ENCODE peak calls at places on chromosomes 6 and 20, in five cellular contexts. F, H, K, R and Y are unnamed samples.
A peak's percentile ranks its signal among the peaks of the same experiment; 100 is the strongest.

GRCh38 chr6:146292506-146292905 is 251.1 kb upstream of the RAB32 start:
- DNase-seq in R (no peak), F (no peak), H (no peak), K (no peak), Y (no peak)

GRCh38 chr6:11710968-11711643 is 67.5 kb downstream of the ADTRP start:
- DNase-seq in R (no peak), F (no peak), H (no peak), K (no peak), Y (no peak)

GRCh38 chr20:62136283-62137091 is 6.7 kb downstream of the PSMA7 start:
- DNase-seq in K (peak; percentile 49), R (no peak), F (peak; percentile 63), H (peak; percentile 27), Y (peak; percentile 64)

GRCh38 chr6:9657994-9658393 is 756.9 kb downstream of the TFAP2A start:
- DNase-seq in F (no peak), K (no peak), R (no peak), H (no peak), Y (no peak)

GRCh38 chr6:127114214-127114613 is 4.3 kb upstream of the RSPO3 start:
- DNase-seq in H (no peak), R (no peak), K (no peak), F (no peak), Y (no peak)

GRCh38 chr20:34852298-34852697 is 20.4 kb downstream of the GGT7 start:
- DNase-seq in K (no peak), H (no peak), F (no peak), R (no peak), Y (no peak)

GRCh38 chr20:50592282-50593004 is 82.3 kb downstream of the PTPN1 start:
- DNase-seq in K (no peak), R (no peak), H (no peak), F (no peak), Y (no peak)

GRCh38 chr6:90322976-90323474 is 26.4 kb upstream of the BACH2 start:
- DNase-seq in H (no peak), K (no peak), R (no peak), F (no peak), Y (no peak)

GRCh38 chr6:39263299-39264037 is 34.2 kb upstream of the KCNK5 start:
- DNase-seq in K (no peak), R (no peak), H (no peak), F (no peak), Y (peak; percentile 48)

GRCh38 chr20:61267241-61267640 is 15.2 kb downstream of the CDH4 start:
- DNase-seq in R (no peak), F (no peak), H (no peak), K (no peak), Y (no peak)

GRCh38 chr20:47150403-47151152 is 205.9 kb downstream of the ZMYND8 start:
- DNase-seq in K (no peak), H (no peak), R (peak; percentile 71), F (no peak), Y (peak; percentile 14)

GRCh38 chr6:138086573-138087196 is 20.5 kb downstream of the PERP start:
- DNase-seq in F (no peak), K (no peak), R (no peak), H (no peak), Y (no peak)

GRCh38 chr20:10219452-10219791 is 792 bp downstream of the SNAP25 start:
- DNase-seq in K (peak; percentile 59), F (peak; percentile 46), H (peak; percentile 71), R (peak; percentile 80), Y (peak; percentile 40)

GRCh38 chr20:8229090-8229489 is 97.0 kb downstream of the PLCB1 start:
- DNase-seq in H (no peak), K (no peak), F (no peak), R (no peak), Y (no peak)

GRCh38 chr6:122753688-122754056 is 25.8 kb upstream of the FABP7 start:
- DNase-seq in F (no peak), H (no peak), K (no peak), R (no peak), Y (no peak)

GRCh38 chr6:36829919-36830544 is 9.2 kb downstream of the CPNE5 start:
- DNase-seq in F (no peak), K (no peak), H (peak; percentile 20), R (no peak), Y (no peak)

GRCh38 chr6:90415178-90415577 is 118.5 kb upstream of the BACH2 start:
- DNase-seq in H (no peak), K (no peak), F (no peak), R (no peak), Y (no peak)